ENCODE peak calls at places on chromosomes 2 and 18, in four cellular contexts. J is A549; S is activated T-helper 2 cell treated with anti-CD3 and anti-CD28 coated beads, Interferon-gamma antibody, Interleukin-2, Interleukin-4, amounts not matched to agents 10 μg/mL and 5 μg/mL and 100 μg/mL, durations not matched to agents 14 hours and 24 hours and 36 hours; V is AML-193. N is an unnamed sample.

GRCh38 chr2:229852565-229852964 is 69.2 kb downstream of the TRIP12 start:
- DNase-seq in J (no peak), V (no peak), S (peak), N (peak)

GRCh38 chr2:106117882-106118684 is 76.0 kb downstream of the UXS1 start:
- DNase-seq in V (no peak), J (no peak), S (no peak), N (no peak)

GRCh38 chr2:115118306-115118705 is 675.9 kb downstream of the DPP10 start:
- DNase-seq in J (no peak), S (no peak), V (no peak), N (no peak)

GRCh38 chr2:27915191-27915590 is 24.7 kb downstream of the BABAM2 start:
- DNase-seq in V (no peak), J (no peak), S (no peak), N (no peak)

GRCh38 chr2:231765496-231765929 is 15.6 kb downstream of the PDE6D start:
- DNase-seq in V (no peak), S (no peak), J (no peak), N (no peak)

GRCh38 chr2:238449241-238449640 is 22.5 kb downstream of the ASB1 start:
- DNase-seq in S (no peak), J (no peak), V (no peak), N (no peak)

GRCh38 chr18:9380571-9381390 is 46.2 kb downstream of the TWSG1 start:
- DNase-seq in J (no peak), S (no peak), V (no peak), N (no peak)

GRCh38 chr2:226447896-226448295 is 351.7 kb downstream of the IRS1 start:
- DNase-seq in S (no peak), J (no peak), V (no peak), N (no peak)

GRCh38 chr2:182077451-182078142 is 91.9 kb downstream of the PPP1R1C start:
- DNase-seq in V (peak), J (peak), S (no peak), N (no peak)

GRCh38 chr2:105756435-105756834 is 11.7 kb downstream of the NCK2 start:
- DNase-seq in J (no peak), V (no peak), S (no peak), N (no peak)

GRCh38 chr2:207952564-207953345 is 72.6 kb downstream of the PLEKHM3 start:
- DNase-seq in S (no peak), V (no peak), J (no peak), N (no peak)

GRCh38 chr2:37827911-37828411 is 97.1 kb upstream of the RMDN2 start:
- DNase-seq in S (no peak), V (no peak), J (no peak), N (no peak)

GRCh38 chr2:18799397-18799796 is 210.0 kb upstream of the NT5C1B start:
- DNase-seq in J (no peak), V (no peak), S (no peak), N (no peak)

GRCh38 chr2:120883607-120884405 is 148.1 kb downstream of the GLI2 start:
- DNase-seq in J (no peak), S (no peak), V (no peak), N (no peak)

GRCh38 chr2:128559533-128560515 is 241.2 kb upstream of the HS6ST1 start:
- DNase-seq in J (no peak), V (no peak), S (no peak), N (no peak)

GRCh38 chr2:60413819-60414178 is 139.7 kb downstream of the BCL11A start:
- DNase-seq in J (no peak), S (no peak), V (no peak), N (no peak)

GRCh38 chr18:10322408-10322807 is 132.0 kb upstream of the APCDD1 start:
- DNase-seq in V (no peak), J (no peak), S (no peak), N (no peak)

GRCh38 chr18:26574958-26575864 is 26.9 kb upstream of the KCTD1 start:
- DNase-seq in V (no peak), J (peak), S (no peak), N (no peak)

GRCh38 chr2:155223781-155224406 is 525.4 kb downstream of the KCNJ3 start:
- DNase-seq in S (no peak), J (peak), V (no peak), N (no peak)

GRCh38 chr18:77133051-77133919 is 702 bp upstream of the MBP start:
- DNase-seq in V (no peak), S (no peak), J (no peak), N (no peak)

GRCh38 chr18:59696311-59697235 is 650 bp downstream of the CCBE1 start:
- DNase-seq in J (no peak), V (no peak), S (no peak), N (no peak)

GRCh38 chr2:112155331-112156151 is 17.4 kb downstream of the FBLN7 start:
- DNase-seq in V (peak), S (no peak), J (no peak), N (no peak)

GRCh38 chr2:65710779-65711295 is 278.4 kb upstream of the SPRED2 start:
- DNase-seq in S (no peak), V (peak), J (peak), N (no peak)